ENCODE peak calls at places on chromosome 19, in seven cellular contexts. One of them, this sample, is unnamed.

GRCh38 chr19:29962777-29963176 is 20.7 kb downstream of the URI1 start:
- ATAC-seq in foreskin keratinocyte: no peak
- ATAC-seq in mucosa of descending colon: no peak
- ATAC-seq in CD4-positive, CD25-positive, alpha-beta regulatory T cell: no peak
- ATAC-seq in activated CD8-positive, alpha-beta T cell treated with anti-CD3 and anti-CD28 coated beads, Interleukin-2, amount 10 ng/mL, durations not matched to agents 7 days and 5 days: no peak
- ATAC-seq in Panc1: no peak
- ATAC-seq in HCT116: no peak
- ATAC-seq in this sample: no peak

GRCh38 chr19:46133777-46134231 is 9.3 kb upstream of the IGFL3 start:
- ATAC-seq in Panc1: no peak
- ATAC-seq in activated CD8-positive, alpha-beta T cell treated with anti-CD3 and anti-CD28 coated beads, Interleukin-2, amount 10 ng/mL, durations not matched to agents 7 days and 5 days: no peak
- ATAC-seq in HCT116: peak
- ATAC-seq in mucosa of descending colon: no peak
- ATAC-seq in CD4-positive, CD25-positive, alpha-beta regulatory T cell: no peak
- ATAC-seq in foreskin keratinocyte: no peak
- ATAC-seq in this sample: no peak

GRCh38 chr19:7894612-7895309 is 6.5 kb downstream of the LRRC8E start:
- ATAC-seq in mucosa of descending colon: peak
- ATAC-seq in foreskin keratinocyte: peak
- ATAC-seq in activated CD8-positive, alpha-beta T cell treated with anti-CD3 and anti-CD28 coated beads, Interleukin-2, amount 10 ng/mL, durations not matched to agents 7 days and 5 days: no peak
- ATAC-seq in Panc1: no peak
- ATAC-seq in CD4-positive, CD25-positive, alpha-beta regulatory T cell: no peak
- ATAC-seq in HCT116: peak
- ATAC-seq in this sample: peak

GRCh38 chr19:16330811-16331690 is 6.4 kb downstream of the KLF2 start:
- ATAC-seq in HCT116: peak
- ATAC-seq in foreskin keratinocyte: peak
- ATAC-seq in CD4-positive, CD25-positive, alpha-beta regulatory T cell: no peak
- ATAC-seq in mucosa of descending colon: no peak
- ATAC-seq in Panc1: peak
- ATAC-seq in activated CD8-positive, alpha-beta T cell treated with anti-CD3 and anti-CD28 coated beads, Interleukin-2, amount 10 ng/mL, durations not matched to agents 7 days and 5 days: no peak
- ATAC-seq in this sample: no peak

GRCh38 chr19:41307090-41307875 is 2.7 kb upstream of the CCDC97 start:
- ATAC-seq in Panc1: no peak
- ATAC-seq in mucosa of descending colon: no peak
- ATAC-seq in foreskin keratinocyte: no peak
- ATAC-seq in activated CD8-positive, alpha-beta T cell treated with anti-CD3 and anti-CD28 coated beads, Interleukin-2, amount 10 ng/mL, durations not matched to agents 7 days and 5 days: no peak
- ATAC-seq in HCT116: no peak
- ATAC-seq in CD4-positive, CD25-positive, alpha-beta regulatory T cell: no peak
- ATAC-seq in this sample: no peak

GRCh38 chr19:43300206-43300605 is 30.9 kb upstream of the PSG9 start:
- ATAC-seq in Panc1: no peak
- ATAC-seq in activated CD8-positive, alpha-beta T cell treated with anti-CD3 and anti-CD28 coated beads, Interleukin-2, amount 10 ng/mL, durations not matched to agents 7 days and 5 days: no peak
- ATAC-seq in HCT116: no peak
- ATAC-seq in foreskin keratinocyte: no peak
- ATAC-seq in mucosa of descending colon: no peak
- ATAC-seq in CD4-positive, CD25-positive, alpha-beta regulatory T cell: no peak
- ATAC-seq in this sample: no peak

GRCh38 chr19:54108496-54108895 is 5.8 kb downstream of the NDUFA3 start:
- ATAC-seq in Panc1: peak
- ATAC-seq in activated CD8-positive, alpha-beta T cell treated with anti-CD3 and anti-CD28 coated beads, Interleukin-2, amount 10 ng/mL, durations not matched to agents 7 days and 5 days: no peak
- ATAC-seq in mucosa of descending colon: no peak
- ATAC-seq in CD4-positive, CD25-positive, alpha-beta regulatory T cell: no peak
- ATAC-seq in foreskin keratinocyte: no peak
- ATAC-seq in HCT116: no peak
- ATAC-seq in this sample: no peak

GRCh38 chr19:17866312-17867012 is 5.3 kb upstream of the SLC5A5 start:
- ATAC-seq in HCT116: peak
- ATAC-seq in mucosa of descending colon: no peak
- ATAC-seq in Panc1: no peak
- ATAC-seq in activated CD8-positive, alpha-beta T cell treated with anti-CD3 and anti-CD28 coated beads, Interleukin-2, amount 10 ng/mL, durations not matched to agents 7 days and 5 days: peak
- ATAC-seq in CD4-positive, CD25-positive, alpha-beta regulatory T cell: no peak
- ATAC-seq in foreskin keratinocyte: no peak
- ATAC-seq in this sample: no peak

GRCh38 chr19:46602392-46603194 is 1.5 kb downstream of the CALM3 start:
- ATAC-seq in HCT116: no peak
- ATAC-seq in mucosa of descending colon: peak
- ATAC-seq in foreskin keratinocyte: no peak
- ATAC-seq in activated CD8-positive, alpha-beta T cell treated with anti-CD3 and anti-CD28 coated beads, Interleukin-2, amount 10 ng/mL, durations not matched to agents 7 days and 5 days: peak
- ATAC-seq in CD4-positive, CD25-positive, alpha-beta regulatory T cell: no peak
- ATAC-seq in Panc1: no peak
- ATAC-seq in this sample: no peak

GRCh38 chr19:18481505-18482222 is 40.2 kb downstream of the ELL start:
- ATAC-seq in mucosa of descending colon: no peak
- ATAC-seq in foreskin keratinocyte: no peak
- ATAC-seq in CD4-positive, CD25-positive, alpha-beta regulatory T cell: no peak
- ATAC-seq in activated CD8-positive, alpha-beta T cell treated with anti-CD3 and anti-CD28 coated beads, Interleukin-2, amount 10 ng/mL, durations not matched to agents 7 days and 5 days: no peak
- ATAC-seq in HCT116: no peak
- ATAC-seq in Panc1: no peak
- ATAC-seq in this sample: no peak

GRCh38 chr19:53130506-53130905 is 2.2 kb downstream of the ZNF415 start:
- ATAC-seq in foreskin keratinocyte: no peak
- ATAC-seq in CD4-positive, CD25-positive, alpha-beta regulatory T cell: no peak
- ATAC-seq in Panc1: no peak
- ATAC-seq in mucosa of descending colon: no peak
- ATAC-seq in HCT116: no peak
- ATAC-seq in activated CD8-positive, alpha-beta T cell treated with anti-CD3 and anti-CD28 coated beads, Interleukin-2, amount 10 ng/mL, durations not matched to agents 7 days and 5 days: no peak
- ATAC-seq in this sample: no peak

GRCh38 chr19:38376576-38376975 is 2.2 kb downstream of the PSMD8 start:
- ATAC-seq in mucosa of descending colon: no peak
- ATAC-seq in CD4-positive, CD25-positive, alpha-beta regulatory T cell: no peak
- ATAC-seq in foreskin keratinocyte: no peak
- ATAC-seq in HCT116: no peak
- ATAC-seq in Panc1: no peak
- ATAC-seq in activated CD8-positive, alpha-beta T cell treated with anti-CD3 and anti-CD28 coated beads, Interleukin-2, amount 10 ng/mL, durations not matched to agents 7 days and 5 days: no peak
- ATAC-seq in this sample: no peak

GRCh38 chr19:36169084-36169760 is 17.0 kb upstream of the COX7A1 start:
- ATAC-seq in mucosa of descending colon: peak
- ATAC-seq in HCT116: no peak
- ATAC-seq in CD4-positive, CD25-positive, alpha-beta regulatory T cell: no peak
- ATAC-seq in Panc1: no peak
- ATAC-seq in foreskin keratinocyte: no peak
- ATAC-seq in activated CD8-positive, alpha-beta T cell treated with anti-CD3 and anti-CD28 coated beads, Interleukin-2, amount 10 ng/mL, durations not matched to agents 7 days and 5 days: no peak
- ATAC-seq in this sample: no peak

GRCh38 chr19:43782689-43783231 is 2.0 kb upstream of the KCNN4 start:
- ATAC-seq in foreskin keratinocyte: peak
- ATAC-seq in activated CD8-positive, alpha-beta T cell treated with anti-CD3 and anti-CD28 coated beads, Interleukin-2, amount 10 ng/mL, durations not matched to agents 7 days and 5 days: no peak
- ATAC-seq in CD4-positive, CD25-positive, alpha-beta regulatory T cell: no peak
- ATAC-seq in Panc1: peak
- ATAC-seq in mucosa of descending colon: peak
- ATAC-seq in HCT116: peak
- ATAC-seq in this sample: peak

GRCh38 chr19:10514211-10515145 is 2.8 kb downstream of the S1PR5 start:
- ATAC-seq in Panc1: no peak
- ATAC-seq in foreskin keratinocyte: no peak
- ATAC-seq in HCT116: no peak
- ATAC-seq in CD4-positive, CD25-positive, alpha-beta regulatory T cell: peak
- ATAC-seq in mucosa of descending colon: peak
- ATAC-seq in activated CD8-positive, alpha-beta T cell treated with anti-CD3 and anti-CD28 coated beads, Interleukin-2, amount 10 ng/mL, durations not matched to agents 7 days and 5 days: peak
- ATAC-seq in this sample: no peak

GRCh38 chr19:17703823-17704463 is 15.3 kb upstream of the MAP1S start:
- ATAC-seq in foreskin keratinocyte: no peak
- ATAC-seq in mucosa of descending colon: peak
- ATAC-seq in Panc1: no peak
- ATAC-seq in activated CD8-positive, alpha-beta T cell treated with anti-CD3 and anti-CD28 coated beads, Interleukin-2, amount 10 ng/mL, durations not matched to agents 7 days and 5 days: peak
- ATAC-seq in CD4-positive, CD25-positive, alpha-beta regulatory T cell: peak
- ATAC-seq in HCT116: peak
- ATAC-seq in this sample: peak

GRCh38 chr19:55345818-55346724 is 6.4 kb downstream of the KMT5C start:
- ATAC-seq in activated CD8-positive, alpha-beta T cell treated with anti-CD3 and anti-CD28 coated beads, Interleukin-2, amount 10 ng/mL, durations not matched to agents 7 days and 5 days: no peak
- ATAC-seq in foreskin keratinocyte: no peak
- ATAC-seq in CD4-positive, CD25-positive, alpha-beta regulatory T cell: no peak
- ATAC-seq in HCT116: no peak
- ATAC-seq in Panc1: peak
- ATAC-seq in mucosa of descending colon: peak
- ATAC-seq in this sample: peak

GRCh38 chr19:1057185-1057857 is 9.6 kb upstream of the ARHGAP45 start:
- ATAC-seq in foreskin keratinocyte: no peak
- ATAC-seq in Panc1: peak
- ATAC-seq in mucosa of descending colon: peak
- ATAC-seq in HCT116: peak
- ATAC-seq in CD4-positive, CD25-positive, alpha-beta regulatory T cell: peak
- ATAC-seq in activated CD8-positive, alpha-beta T cell treated with anti-CD3 and anti-CD28 coated beads, Interleukin-2, amount 10 ng/mL, durations not matched to agents 7 days and 5 days: peak
- ATAC-seq in this sample: peak

GRCh38 chr19:28705008-28705407 is 507.9 kb downstream of the UQCRFS1 start:
- ATAC-seq in mucosa of descending colon: no peak
- ATAC-seq in Panc1: peak
- ATAC-seq in foreskin keratinocyte: peak
- ATAC-seq in HCT116: no peak
- ATAC-seq in activated CD8-positive, alpha-beta T cell treated with anti-CD3 and anti-CD28 coated beads, Interleukin-2, amount 10 ng/mL, durations not matched to agents 7 days and 5 days: no peak
- ATAC-seq in CD4-positive, CD25-positive, alpha-beta regulatory T cell: no peak
- ATAC-seq in this sample: no peak

GRCh38 chr19:5664515-5664914 is 15.8 kb downstream of the MICOS13 start:
- ATAC-seq in mucosa of descending colon: no peak
- ATAC-seq in foreskin keratinocyte: no peak
- ATAC-seq in CD4-positive, CD25-positive, alpha-beta regulatory T cell: no peak
- ATAC-seq in activated CD8-positive, alpha-beta T cell treated with anti-CD3 and anti-CD28 coated beads, Interleukin-2, amount 10 ng/mL, durations not matched to agents 7 days and 5 days: no peak
- ATAC-seq in HCT116: no peak
- ATAC-seq in Panc1: no peak
- ATAC-seq in this sample: no peak

GRCh38 chr19:18866800-18867123 is 29.2 kb downstream of the CERS1 start:
- ATAC-seq in CD4-positive, CD25-positive, alpha-beta regulatory T cell: no peak
- ATAC-seq in foreskin keratinocyte: no peak
- ATAC-seq in Panc1: peak
- ATAC-seq in activated CD8-positive, alpha-beta T cell treated with anti-CD3 and anti-CD28 coated beads, Interleukin-2, amount 10 ng/mL, durations not matched to agents 7 days and 5 days: no peak
- ATAC-seq in HCT116: peak
- ATAC-seq in mucosa of descending colon: no peak
- ATAC-seq in this sample: no peak